ENCODE peak calls at places on chromosomes 6 and 20, in five cellular contexts. J, Q, K, G and T are unnamed samples.

GRCh38 chr20:4775322-4776078 is 53.8 kb downstream of the PRND start:
- DNase-seq in J (no peak), K (no peak), G (no peak), Q (no peak), T (no peak)

GRCh38 chr20:36591854-36592641 is 13.5 kb upstream of the RAB5IF start:
- DNase-seq in G (no peak), Q (peak), J (no peak), K (no peak), T (peak)

GRCh38 chr20:44014807-44015732 is 100.4 kb downstream of the TOX2 start:
- DNase-seq in J (no peak), G (no peak), K (peak), Q (no peak), T (peak)

GRCh38 chr20:63421094-63421692 is 51.3 kb downstream of the KCNQ2 start:
- DNase-seq in G (no peak), J (no peak), K (no peak), Q (no peak), T (no peak)

GRCh38 chr6:63597142-63598000 is 25.1 kb downstream of the LOC128125822 start:
- DNase-seq in Q (no peak), G (no peak), K (no peak), J (no peak), T (no peak)

GRCh38 chr6:134870677-134871498 is 79.0 kb downstream of the ALDH8A1 start:
- DNase-seq in K (no peak), J (no peak), Q (no peak), G (no peak), T (no peak)

GRCh38 chr6:12605888-12606345 is 110.7 kb upstream of the PHACTR1 start:
- DNase-seq in G (peak), Q (peak), J (peak), K (peak), T (peak)

GRCh38 chr20:8454137-8454712 is 322.2 kb downstream of the PLCB1 start:
- DNase-seq in K (peak), G (no peak), Q (no peak), J (no peak), T (peak)

GRCh38 chr20:51138576-51138975 is 115.7 kb upstream of the KCNG1 start:
- DNase-seq in Q (no peak), J (no peak), G (no peak), K (no peak), T (no peak)

GRCh38 chr6:137904822-137905617 is 38.0 kb downstream of the TNFAIP3 start:
- DNase-seq in G (no peak), J (no peak), Q (no peak), K (no peak), T (no peak)

GRCh38 chr20:10555865-10556308 is 117.9 kb downstream of the JAG1 start:
- DNase-seq in G (no peak), K (no peak), Q (no peak), J (no peak), T (no peak)

GRCh38 chr6:166572370-166573261 is 13.9 kb downstream of the RAMACL start:
- DNase-seq in G (no peak), Q (no peak), K (no peak), J (no peak), T (peak)

GRCh38 chr6:147559016-147559415 is 50.5 kb downstream of the SAMD5 start:
- DNase-seq in K (no peak), G (no peak), J (no peak), Q (no peak), T (no peak)

GRCh38 chr6:130943738-130944137 is 116.5 kb downstream of the SMLR1 start:
- DNase-seq in K (no peak), G (no peak), Q (no peak), J (no peak), T (no peak)

GRCh38 chr6:31736026-31736767 is at the start of gene CLIC1:
- DNase-seq in G (peak), K (no peak), Q (peak), J (peak), T (peak)